ENCODE peak calls at places on chromosome 4, in five cellular contexts. C, J, W, V and Q are unnamed samples.

GRCh38 chr4:11428701-11429571 is at the start of gene HS3ST1:
- DNase-seq in V (peak), J (peak), W (peak), C (peak), Q (peak)

GRCh38 chr4:1809754-1810502 is 16.8 kb downstream of the FGFR3 start:
- DNase-seq in J (peak), W (peak), V (peak), C (peak), Q (peak)

GRCh38 chr4:81227968-81228367 is 12.9 kb upstream of the PRKG2 start:
- DNase-seq in V (no peak), J (no peak), W (no peak), C (no peak), Q (no peak)

GRCh38 chr4:1031956-1032795 is 20.8 kb downstream of the FGFRL1 start:
- DNase-seq in V (no peak), J (peak), W (no peak), C (no peak), Q (no peak)

GRCh38 chr4:25879991-25880641 is 17.3 kb upstream of the SEL1L3 start:
- DNase-seq in C (no peak), V (no peak), W (no peak), J (no peak), Q (no peak)

GRCh38 chr4:5217411-5217810 is 166.1 kb downstream of the STK32B start:
- DNase-seq in V (no peak), J (no peak), W (no peak), C (no peak), Q (no peak)

GRCh38 chr4:84578540-84579409 is 4.2 kb upstream of the CDS1 start:
- DNase-seq in J (peak), C (no peak), W (peak), V (peak), Q (peak)

GRCh38 chr4:127686656-127687055 is 43.5 kb upstream of the SLC25A31 start:
- DNase-seq in C (no peak), V (no peak), W (no peak), J (no peak), Q (no peak)

GRCh38 chr4:66575024-66575696 is 904.9 kb upstream of the EPHA5 start:
- DNase-seq in W (no peak), V (peak), C (no peak), J (peak), Q (no peak)

GRCh38 chr4:112321768-112322684 is 24.9 kb downstream of the ALPK1 start:
- DNase-seq in C (peak), J (peak), V (peak), W (peak), Q (peak)

GRCh38 chr4:114780205-114780604 is 181.6 kb downstream of the UGT8 start:
- DNase-seq in W (peak), V (peak), C (no peak), J (no peak), Q (no peak)

GRCh38 chr4:15792974-15793373 is 14.8 kb downstream of the CD38 start:
- DNase-seq in J (no peak), W (no peak), C (no peak), V (no peak), Q (no peak)

GRCh38 chr4:109009909-109010308 is 247.1 kb upstream of the ETNPPL start:
- DNase-seq in W (no peak), J (no peak), C (no peak), V (no peak), Q (no peak)

GRCh38 chr4:56506110-56506705 is 617 bp downstream of the ARL9 start:
- DNase-seq in W (no peak), V (no peak), J (no peak), C (no peak), Q (no peak)

GRCh38 chr4:124940387-124940786 is 227.9 kb upstream of the ANKRD50 start:
- DNase-seq in J (no peak), W (no peak), C (no peak), V (no peak), Q (no peak)

GRCh38 chr4:14178421-14178820 is 550.9 kb upstream of the BOD1L1 start:
- DNase-seq in V (no peak), C (no peak), J (no peak), W (no peak), Q (no peak)

GRCh38 chr4:146647615-146648383 is 9.1 kb downstream of the POU4F2 start:
- DNase-seq in C (no peak), V (no peak), J (no peak), W (no peak), Q (no peak)

GRCh38 chr4:170872794-170873193 is 783.0 kb upstream of the AADAT start:
- DNase-seq in C (no peak), W (no peak), V (no peak), J (no peak), Q (no peak)

GRCh38 chr4:2257361-2258001 is 4.4 kb downstream of the MXD4 start:
- DNase-seq in V (no peak), C (no peak), J (no peak), W (no peak), Q (no peak)

GRCh38 chr4:87032884-87033533 is 98.2 kb downstream of the AFF1 start:
- DNase-seq in J (no peak), C (no peak), W (no peak), V (no peak), Q (peak)

GRCh38 chr4:128986019-128986418 is 107.3 kb downstream of the SCLT1 start:
- DNase-seq in W (no peak), C (no peak), V (no peak), J (no peak), Q (no peak)

GRCh38 chr4:47442980-47443379 is 20.5 kb downstream of the COMMD8 start:
- DNase-seq in V (no peak), J (no peak), W (peak), C (no peak), Q (peak)

GRCh38 chr4:5760246-5760645 is 49.2 kb downstream of the EVC start:
- DNase-seq in V (no peak), J (no peak), W (no peak), C (no peak), Q (no peak)

GRCh38 chr4:160142579-160142978 is 1039.7 kb downstream of the RAPGEF2 start:
- DNase-seq in C (no peak), J (no peak), V (no peak), W (no peak), Q (no peak)

GRCh38 chr4:128776794-128777216 is 32.7 kb upstream of the JADE1 start:
- DNase-seq in J (peak), C (no peak), V (peak), W (no peak), Q (no peak)

GRCh38 chr4:81512371-81512770 is 40.7 kb upstream of the RASGEF1B start:
- DNase-seq in J (no peak), W (no peak), C (no peak), V (no peak), Q (no peak)

GRCh38 chr4:25184056-25184455 is 23.8 kb upstream of the SEPSECS start:
- DNase-seq in V (no peak), J (no peak), W (no peak), C (no peak), Q (no peak)

GRCh38 chr4:121070696-121071639 is 1.4 kb downstream of the NDNF start:
- DNase-seq in W (no peak), C (no peak), V (peak), J (peak), Q (peak)

GRCh38 chr4:128840711-128841318 is 31.3 kb downstream of the JADE1 start:
- DNase-seq in W (no peak), V (no peak), J (no peak), C (no peak), Q (no peak)

GRCh38 chr4:95084584-95084983 is 326.8 kb downstream of the BMPR1B start:
- DNase-seq in V (peak), C (no peak), J (no peak), W (no peak), Q (no peak)

GRCh38 chr4:11606078-11606477 is 177.4 kb upstream of the HS3ST1 start:
- DNase-seq in C (no peak), V (no peak), J (no peak), W (no peak), Q (no peak)

GRCh38 chr4:121551271-121551670 is 145.5 kb downstream of the ANXA5 start:
- DNase-seq in V (no peak), W (no peak), J (no peak), C (no peak), Q (no peak)

GRCh38 chr4:156615066-156615514 is 356.5 kb downstream of the PDGFC start:
- DNase-seq in W (no peak), J (no peak), C (no peak), V (no peak), Q (no peak)